ENCODE peak calls at places on chromosome 13, in eight cellular contexts. T, I, Z, R, H, O, K and C are unnamed samples.

GRCh38 chr13:32426981-32427851 is 714 bp downstream of the N4BP2L1 start:
- DNase-seq in H (peak), O (peak), I (no peak), T (peak), K (peak), R (peak), Z (no peak), C (peak)

GRCh38 chr13:111422352-111422751 is 101.9 kb downstream of the TEX29 start:
- DNase-seq in Z (peak), R (no peak), O (no peak), K (no peak), T (no peak), H (no peak), I (no peak), C (no peak)

GRCh38 chr13:43196171-43196611 is 172.8 kb downstream of the DNAJC15 start:
- DNase-seq in I (no peak), Z (no peak), K (no peak), H (no peak), O (no peak), T (no peak), R (no peak), C (no peak)

GRCh38 chr13:41356788-41357187 is 45.7 kb downstream of the NAA16 start:
- DNase-seq in T (no peak), R (no peak), I (no peak), O (no peak), K (peak), H (no peak), Z (no peak), C (no peak)

GRCh38 chr13:100733261-100733660 is 58.7 kb upstream of the TMTC4 start:
- DNase-seq in K (no peak), T (no peak), O (no peak), Z (no peak), H (no peak), R (no peak), I (no peak), C (no peak)

GRCh38 chr13:57716295-57716694 is 84.8 kb downstream of the PCDH17 start:
- DNase-seq in T (no peak), R (no peak), H (no peak), O (no peak), I (no peak), Z (no peak), K (no peak), C (no peak)

GRCh38 chr13:96075953-96076543 is 13.9 kb upstream of the HS6ST3 start:
- DNase-seq in T (no peak), K (no peak), H (no peak), Z (peak), R (no peak), O (no peak), I (no peak), C (no peak)

GRCh38 chr13:77521194-77521593 is 14.3 kb upstream of the SCEL start:
- DNase-seq in Z (no peak), R (no peak), K (no peak), I (no peak), T (no peak), O (no peak), H (no peak), C (no peak)

GRCh38 chr13:42369071-42369795 is 97.3 kb downstream of the AKAP11 start:
- DNase-seq in Z (no peak), H (no peak), R (no peak), T (no peak), O (no peak), I (no peak), K (peak), C (no peak)

GRCh38 chr13:104816716-104817115 is 1718.7 kb downstream of the EFNB2 start:
- DNase-seq in H (no peak), T (no peak), O (no peak), K (no peak), I (no peak), Z (no peak), R (no peak), C (no peak)

GRCh38 chr13:42229287-42229686 is 42.7 kb upstream of the AKAP11 start:
- DNase-seq in I (no peak), Z (no peak), R (no peak), T (no peak), O (no peak), K (no peak), H (no peak), C (no peak)

GRCh38 chr13:68588623-68589022 is 1358.5 kb upstream of the PCDH9 start:
- DNase-seq in I (no peak), H (no peak), T (no peak), K (no peak), O (peak), Z (no peak), R (peak), C (no peak)

GRCh38 chr13:63287926-63288325 is 1872.3 kb upstream of the PCDH20 start:
- DNase-seq in Z (no peak), I (no peak), R (no peak), H (no peak), O (no peak), T (no peak), K (no peak), C (no peak)

GRCh38 chr13:66765559-66765958 is 464.6 kb downstream of the PCDH9 start:
- DNase-seq in K (no peak), Z (no peak), R (no peak), T (no peak), H (no peak), I (no peak), O (no peak), C (no peak)

GRCh38 chr13:76470991-76471390 is 415.2 kb downstream of the KCTD12 start:
- DNase-seq in T (no peak), R (no peak), Z (no peak), I (no peak), K (no peak), H (no peak), O (no peak), C (no peak)

GRCh38 chr13:110123041-110123809 is 183.7 kb downstream of the COL4A1 start:
- DNase-seq in I (no peak), T (no peak), H (no peak), O (no peak), R (no peak), K (no peak), Z (no peak), C (no peak)

GRCh38 chr13:33639158-33639557 is 178.8 kb upstream of the RFC3 start:
- DNase-seq in T (no peak), O (no peak), H (no peak), I (no peak), R (no peak), K (no peak), Z (no peak), C (no peak)

GRCh38 chr13:74288361-74288911 is 154.2 kb upstream of the KLF12 start:
- DNase-seq in H (no peak), T (no peak), O (no peak), Z (peak), K (peak), R (peak), I (peak), C (peak)

GRCh38 chr13:49914947-49915346 is 21.2 kb downstream of the SPRYD7 start:
- DNase-seq in H (no peak), R (no peak), O (no peak), K (no peak), T (no peak), I (no peak), Z (no peak), C (no peak)